ENCODE peak calls at places on chromosomes 13 and 19, in nine cellular contexts. K is B cell; I is MCF 10A; C is A549; D is stimulated activated CD4-positive, alpha-beta T cell treated with anti-CD3 and anti-CD28 coated beads, Interleukin-1b, Interleukin-23, amount 100 ng/mL, for 24 hours; X is T-cell; J is anterior cingulate cortex; N is retina; B is GM10248. U is an unnamed sample.
A peak's percentile ranks its signal among the peaks of the same experiment; 100 is the strongest.

GRCh38 chr13:110495881-110496280 is 65.6 kb downstream of the RAB20 start:
- DNase-seq in K (no peak), I (no peak), C (no peak), D (no peak), X (no peak), J (no peak), N (no peak), B (no peak), U (no peak)

GRCh38 chr13:109212630-109213029 is 573.8 kb downstream of the IRS2 start:
- DNase-seq in K (no peak), I (no peak), C (no peak), D (no peak), X (no peak), J (no peak), N (no peak), B (no peak), U (no peak)

GRCh38 chr13:38944219-38944618 is 46.4 kb downstream of the STOML3 start:
- DNase-seq in K (no peak), I (no peak), C (no peak), D (no peak), X (no peak), J (no peak), N (no peak), B (no peak), U (no peak)

GRCh38 chr19:824885-825284 is 2.8 kb upstream of the AZU1 start:
- DNase-seq in K (no peak), I (no peak), C (no peak), D (no peak), X (no peak), J (no peak), N (no peak), B (no peak), U (no peak)

GRCh38 chr19:21440321-21440720 is 43.4 kb downstream of the ZNF493 start:
- DNase-seq in K (no peak), I (no peak), C (no peak), D (no peak), X (no peak), J (no peak), N (no peak), B (no peak), U (no peak)

GRCh38 chr19:2578391-2578826 is 102.5 kb downstream of the GADD45B start:
- DNase-seq in K (no peak), I (peak; percentile 61), C (peak; percentile 72), D (no peak), X (no peak), J (no peak), N (no peak), B (no peak), U (no peak)

GRCh38 chr13:41613984-41614581 is 156.7 kb downstream of the RGCC start:
- DNase-seq in K (no peak), I (peak; percentile 35), C (no peak), D (no peak), X (no peak), J (peak; percentile 11), N (no peak), B (no peak), U (no peak)

GRCh38 chr13:53028063-53028462 is 550 bp upstream of the OLFM4 start:
- DNase-seq in K (no peak), I (no peak), C (no peak), D (no peak), X (no peak), J (no peak), N (no peak), B (no peak), U (no peak)

GRCh38 chr19:3409346-3410064 is 43.1 kb downstream of the NFIC start:
- DNase-seq in K (no peak), I (no peak), C (no peak), D (no peak), X (no peak), J (no peak), N (no peak), B (no peak), U (no peak)

GRCh38 chr19:9935409-9936062 is 779 bp downstream of the OLFM2 start:
- DNase-seq in K (no peak), I (no peak), C (no peak), D (no peak), X (no peak), J (no peak), N (peak; percentile 56), B (peak; percentile 20), U (no peak)

GRCh38 chr19:27885361-27885760 is 1327.6 kb downstream of the UQCRFS1 start:
- DNase-seq in K (no peak), I (no peak), C (no peak), D (no peak), X (no peak), J (no peak), N (no peak), B (no peak), U (no peak)

GRCh38 chr13:52786747-52787146 is 47.1 kb upstream of the CNMD start:
- DNase-seq in K (no peak), I (no peak), C (no peak), D (no peak), X (no peak), J (peak; percentile 73), N (no peak), B (no peak), U (no peak)

GRCh38 chr19:6774821-6775707 is 2.6 kb downstream of the VAV1 start:
- DNase-seq in K (no peak), I (no peak), C (no peak), D (no peak), X (no peak), J (no peak), N (no peak), B (no peak), U (no peak)

GRCh38 chr19:980133-980998 is 3.8 kb upstream of the WDR18 start:
- DNase-seq in K (no peak), I (no peak), C (peak; percentile 56), D (no peak), X (no peak), J (no peak), N (peak; percentile 42), B (no peak), U (peak; percentile 84)

GRCh38 chr13:106393776-106394175 is 141.7 kb downstream of the EFNB2 start:
- DNase-seq in K (no peak), I (peak; percentile 76), C (no peak), D (no peak), X (no peak), J (no peak), N (no peak), B (no peak), U (no peak)

GRCh38 chr13:27833206-27833605 is 40.9 kb downstream of the GSX1 start:
- DNase-seq in K (no peak), I (no peak), C (no peak), D (no peak), X (no peak), J (no peak), N (no peak), B (no peak), U (no peak)

GRCh38 chr13:73521291-73521626 is 462.5 kb downstream of the KLF5 start:
- DNase-seq in K (no peak), I (no peak), C (no peak), D (no peak), X (peak; percentile 13), J (no peak), N (no peak), B (no peak), U (no peak)

GRCh38 chr13:112897603-112897955 is 71.4 kb upstream of the MCF2L start:
- DNase-seq in K (no peak), I (no peak), C (no peak), D (no peak), X (no peak), J (no peak), N (no peak), B (no peak), U (no peak)

GRCh38 chr13:96025283-96025682 is 27.9 kb downstream of the UGGT2 start:
- DNase-seq in K (no peak), I (no peak), C (no peak), D (no peak), X (no peak), J (no peak), N (no peak), B (no peak), U (no peak)

GRCh38 chr13:70842062-70842644 is 733.9 kb upstream of the KLHL1 start:
- DNase-seq in K (no peak), I (peak; percentile 7), C (no peak), D (no peak), X (no peak), J (no peak), N (no peak), B (no peak), U (no peak)

GRCh38 chr19:4015705-4016402 is 8.3 kb downstream of the PIAS4 start:
- DNase-seq in K (no peak), I (no peak), C (no peak), D (no peak), X (no peak), J (no peak), N (peak; percentile 44), B (no peak), U (no peak)

GRCh38 chr13:28376604-28377003 is 118.3 kb downstream of the FLT1 start:
- DNase-seq in K (no peak), I (no peak), C (no peak), D (no peak), X (no peak), J (no peak), N (no peak), B (no peak), U (no peak)

GRCh38 chr13:60146491-60146890 is 17.2 kb downstream of the DIAPH3 start:
- DNase-seq in K (no peak), I (no peak), C (no peak), D (no peak), X (no peak), J (no peak), N (no peak), B (no peak), U (no peak)

GRCh38 chr19:27736225-27736624 is 1476.7 kb downstream of the UQCRFS1 start:
- DNase-seq in K (no peak), I (no peak), C (no peak), D (no peak), X (no peak), J (no peak), N (no peak), B (no peak), U (no peak)

GRCh38 chr13:98570929-98571372 is 6.0 kb downstream of the STK24 start:
- DNase-seq in K (peak; percentile 75), I (peak; percentile 69), C (no peak), D (no peak), X (no peak), J (no peak), N (no peak), B (peak; percentile 81), U (peak; percentile 61)

GRCh38 chr19:55109527-55110291 is 7.7 kb downstream of the PPP1R12C start:
- DNase-seq in K (no peak), I (no peak), C (no peak), D (no peak), X (no peak), J (no peak), N (no peak), B (no peak), U (no peak)

GRCh38 chr13:73943137-73943964 is 190.9 kb downstream of the KLF12 start:
- DNase-seq in K (no peak), I (no peak), C (no peak), D (no peak), X (no peak), J (no peak), N (no peak), B (peak; percentile 29), U (no peak)

GRCh38 chr19:14972676-14973075 is 7.0 kb downstream of the SLC1A6 start:
- DNase-seq in K (no peak), I (no peak), C (no peak), D (no peak), X (no peak), J (peak; percentile 37), N (no peak), B (no peak), U (no peak)

GRCh38 chr13:50377726-50378270 is 362.6 kb downstream of the KCNRG start:
- DNase-seq in K (no peak), I (no peak), C (no peak), D (no peak), X (no peak), J (no peak), N (no peak), B (no peak), U (no peak)

GRCh38 chr19:19575411-19575810 is 37.3 kb downstream of the CILP2 start:
- DNase-seq in K (no peak), I (no peak), C (no peak), D (no peak), X (no peak), J (no peak), N (no peak), B (no peak), U (no peak)

GRCh38 chr19:46202872-46203860 is 26.4 kb upstream of the IGFL1 start:
- DNase-seq in K (no peak), I (no peak), C (peak; percentile 83), D (no peak), X (no peak), J (no peak), N (no peak), B (no peak), U (no peak)

U was measured in HuH-7.